ENCODE peak calls at places on chromosomes 4 and X, in six cellular contexts. E is naive thymus-derived CD8-positive, alpha-beta T cell; W is effector memory CD8-positive, alpha-beta T cell; M is kidney glomerular epithelial cell; J is DMS153; S is lower leg skin. A is an unnamed sample.

GRCh38 chr4:13919021-13919441 is 291.5 kb upstream of the BOD1L1 start:
- DNase-seq in E (no peak), M (no peak), J (no peak), W (no peak), S (no peak), A (no peak)

GRCh38 chr4:188971125-188971524 is 831.9 kb downstream of the TRIML1 start:
- DNase-seq in J (no peak), M (peak), W (no peak), S (no peak), E (no peak), A (no peak)

GRCh38 chrX:140034916-140035315 is 69.6 kb upstream of the CXorf66 start:
- DNase-seq in S (no peak), W (no peak), M (no peak), E (no peak), J (no peak), A (no peak)

GRCh38 chr4:124970011-124970410 is 257.5 kb upstream of the ANKRD50 start:
- DNase-seq in M (peak), S (no peak), W (no peak), E (no peak), J (no peak), A (no peak)

GRCh38 chr4:83285022-83285387 is 407 bp upstream of the COQ2 start:
- DNase-seq in S (peak), E (no peak), W (no peak), M (peak), J (peak), A (no peak)

GRCh38 chr4:118684873-118685811 is at the start of gene METTL14:
- DNase-seq in M (peak), W (peak), S (peak), E (peak), J (peak), A (peak)

GRCh38 chr4:26992657-26993361 is 132.2 kb downstream of the STIM2 start:
- DNase-seq in S (no peak), J (no peak), W (no peak), E (no peak), M (peak), A (no peak)

GRCh38 chrX:30613736-30614135 is 36.2 kb upstream of the TASL start:
- DNase-seq in W (no peak), E (no peak), S (no peak), M (no peak), J (no peak), A (no peak)

GRCh38 chrX:953879-954482 is 258.5 kb downstream of the CRLF2 start:
- DNase-seq in W (no peak), E (no peak), M (no peak), S (no peak), J (no peak), A (no peak)

GRCh38 chr4:139560396-139561084 is 4.5 kb upstream of the SETD7 start:
- DNase-seq in M (no peak), E (no peak), J (peak), W (peak), S (no peak), A (no peak)

GRCh38 chr4:184064877-184065276 is 152.8 kb downstream of the ENPP6 start:
- DNase-seq in S (no peak), E (no peak), M (no peak), W (no peak), J (no peak), A (no peak)

GRCh38 chr4:79949186-79949585 is 123.8 kb downstream of the ANTXR2 start:
- DNase-seq in S (no peak), M (no peak), W (no peak), E (no peak), J (no peak), A (no peak)

GRCh38 chr4:143355540-143356217 is 19.0 kb downstream of the GAB1 start:
- DNase-seq in W (no peak), J (no peak), M (no peak), S (no peak), E (no peak), A (no peak)

GRCh38 chr4:55447826-55448225 is 52.1 kb downstream of the TMEM165 start:
- DNase-seq in M (no peak), J (no peak), S (no peak), E (no peak), W (no peak), A (no peak)

GRCh38 chr4:153384160-153384559 is 39.7 kb downstream of the MND1 start:
- DNase-seq in W (no peak), S (no peak), E (no peak), J (no peak), M (no peak), A (no peak)

GRCh38 chr4:122045533-122045932 is 93.7 kb upstream of the TRPC3 start:
- DNase-seq in J (peak), W (no peak), M (peak), S (no peak), E (no peak), A (no peak)

GRCh38 chr4:69025999-69026387 is 70.3 kb upstream of the UGT2B7 start:
- DNase-seq in M (no peak), E (no peak), J (no peak), W (no peak), S (no peak), A (no peak)

A was measured in T follicular helper cell.